ENCODE peak calls at places on chromosomes 12 and 14, in four cellular contexts. G is CD8-positive, alpha-beta memory T cell; L is fibroblast of the aortic adventitia; M is activated T-helper 1 cell treated with Interleukin-2 at 50 U/mL for 16 hours. I is an unnamed sample.

GRCh38 chr14:64232095-64232830 is 61.9 kb downstream of the ESR2 start:
- DNase-seq in G (no peak), L (peak; percentile 77), M (no peak), I (no peak)

GRCh38 chr12:1927751-1928351 is 9.4 kb upstream of the CACNA2D4 start:
- DNase-seq in G (no peak), L (peak; percentile 83), M (no peak), I (no peak)

GRCh38 chr12:108311605-108312004 is 27.5 kb downstream of the CMKLR1 start:
- DNase-seq in G (no peak), L (no peak), M (no peak), I (no peak)

GRCh38 chr14:51419685-51420084 is 179.6 kb downstream of the TMX1 start:
- DNase-seq in G (no peak), L (no peak), M (peak; percentile 4), I (peak; percentile 42)

GRCh38 chr14:57699947-57700346 is 165.9 kb downstream of the SLC35F4 start:
- DNase-seq in G (no peak), L (no peak), M (no peak), I (no peak)

GRCh38 chr12:116490481-116490880 is 68.7 kb upstream of the MAP1LC3B2 start:
- DNase-seq in G (no peak), L (peak; percentile 38), M (no peak), I (no peak)

GRCh38 chr12:96208346-96208745 is 14.2 kb downstream of the ELK3 start:
- DNase-seq in G (no peak), L (peak; percentile 93), M (no peak), I (no peak)

GRCh38 chr14:56268653-56269052 is 150.4 kb downstream of the PELI2 start:
- DNase-seq in G (no peak), L (no peak), M (no peak), I (no peak)

GRCh38 chr14:96455588-96455987 is 46.6 kb upstream of the PAPOLA start:
- DNase-seq in G (no peak), L (no peak), M (no peak), I (no peak)

GRCh38 chr14:61561657-61562276 is 133.5 kb upstream of the HIF1A start:
- DNase-seq in G (no peak), L (peak; percentile 99), M (no peak), I (no peak)

GRCh38 chr12:88418856-88419497 is 161.3 kb downstream of the KITLG start:
- DNase-seq in G (no peak), L (peak; percentile 70), M (no peak), I (no peak)

GRCh38 chr12:124720687-124721500 is 142.8 kb downstream of the SCARB1 start:
- DNase-seq in G (no peak), L (peak; percentile 87), M (no peak), I (no peak)

GRCh38 chr14:64919215-64919614 is 5.0 kb downstream of the CHURC1 start:
- DNase-seq in G (no peak), L (no peak), M (no peak), I (no peak)

GRCh38 chr12:131101703-131102492 is 148.2 kb downstream of the ADGRD1 start:
- DNase-seq in G (no peak), L (no peak), M (no peak), I (no peak)

GRCh38 chr12:94488449-94488848 is 28.8 kb upstream of the CEP83 start:
- DNase-seq in G (no peak), L (no peak), M (no peak), I (no peak)

GRCh38 chr12:39872425-39872824 is 233.5 kb downstream of the SLC2A13 start:
- DNase-seq in G (no peak), L (peak; percentile 65), M (no peak), I (no peak)

GRCh38 chr12:26564391-26564790 is 268.6 kb downstream of the ITPR2 start:
- DNase-seq in G (no peak), L (no peak), M (no peak), I (no peak)

GRCh38 chr12:111435661-111436201 is 30.0 kb downstream of the SH2B3 start:
- DNase-seq in G (no peak), L (no peak), M (no peak), I (no peak)

GRCh38 chr12:6570264-6570887 is 2.3 kb upstream of the NOP2 start:
- DNase-seq in G (no peak), L (peak; percentile 27), M (no peak), I (no peak)

GRCh38 chr12:14396071-14396470 is 30.6 kb downstream of the ATF7IP start:
- DNase-seq in G (no peak), L (no peak), M (no peak), I (no peak)

GRCh38 chr12:94534761-94535613 is 75.3 kb upstream of the CEP83 start:
- DNase-seq in G (no peak), L (no peak), M (no peak), I (no peak)

GRCh38 chr12:91984571-91984970 is 161.1 kb downstream of the BTG1 start:
- DNase-seq in G (no peak), L (peak; percentile 65), M (no peak), I (no peak)

GRCh38 chr12:69313209-69313608 is 35.0 kb upstream of the LYZ start:
- DNase-seq in G (no peak), L (no peak), M (no peak), I (no peak)

GRCh38 chr12:101207086-101207780 is 2.8 kb downstream of the SLC5A8 start:
- DNase-seq in G (no peak), L (no peak), M (no peak), I (no peak)

GRCh38 chr12:5376591-5377207 is 55.2 kb upstream of the NTF3 start:
- DNase-seq in G (no peak), L (no peak), M (no peak), I (no peak)

GRCh38 chr12:77294016-77294415 is 228.6 kb upstream of the E2F7 start:
- DNase-seq in G (no peak), L (peak; percentile 37), M (no peak), I (no peak)

GRCh38 chr14:20757963-20758362 is 10.2 kb upstream of the EDDM3B start:
- DNase-seq in G (no peak), L (no peak), M (no peak), I (peak; percentile 4)

GRCh38 chr12:24198070-24198469 is 248.6 kb upstream of the SOX5 start:
- DNase-seq in G (no peak), L (peak; percentile 11), M (no peak), I (no peak)

GRCh38 chr12:111396726-111397445 is 8.8 kb upstream of the SH2B3 start:
- DNase-seq in G (peak; percentile 86), L (peak; percentile 75), M (peak; percentile 84), I (peak; percentile 79)

GRCh38 chr12:26701604-26702215 is 131.3 kb downstream of the ITPR2 start:
- DNase-seq in G (no peak), L (peak; percentile 76), M (no peak), I (no peak)

GRCh38 chr12:7869137-7869536 is 3.6 kb downstream of the SLC2A14 start:
- DNase-seq in G (no peak), L (peak; percentile 50), M (no peak), I (no peak)

I was measured in T follicular helper cell.